ENCODE peak calls at places on chromosomes 7 and 10, in five cellular contexts. One of them, this sample, is unnamed. For H3K36me3, the result is how much of the 10 kb centered on the place peaks cover.

GRCh38 chr7:24871765-24872164 is 108.2 kb downstream of the OSBPL3 start:
- DNase-seq in astrocyte: no peak
- DNase-seq in tibial artery: no peak
- DNase-seq in CD8-positive, alpha-beta T cell: no peak
- DNase-seq in ascending aorta: no peak
- DNase-seq in this sample: no peak

GRCh38 chr10:404341-404740 is 269.1 kb downstream of the ZMYND11 start:
- DNase-seq in astrocyte: peak
- DNase-seq in tibial artery: no peak
- DNase-seq in CD8-positive, alpha-beta T cell: no peak
- DNase-seq in ascending aorta: no peak
- DNase-seq in this sample: peak

GRCh38 chr7:54778696-54779285 is 19.8 kb upstream of the SEC61G start:
- DNase-seq in astrocyte: peak
- DNase-seq in tibial artery: no peak
- DNase-seq in CD8-positive, alpha-beta T cell: no peak
- DNase-seq in ascending aorta: no peak
- DNase-seq in this sample: no peak

GRCh38 chr7:111424768-111425167 is 137.5 kb downstream of the IMMP2L start:
- DNase-seq in astrocyte: peak
- DNase-seq in tibial artery: no peak
- DNase-seq in CD8-positive, alpha-beta T cell: no peak
- DNase-seq in ascending aorta: no peak
- DNase-seq in this sample: no peak

GRCh38 chr10:115856580-115856979 is 416.4 kb downstream of the GFRA1 start:
- DNase-seq in astrocyte: no peak
- DNase-seq in tibial artery: no peak
- DNase-seq in CD8-positive, alpha-beta T cell: no peak
- DNase-seq in ascending aorta: no peak
- DNase-seq in this sample: no peak

GRCh38 chr10:20492447-20492846 is 404.7 kb downstream of the NEBL start:
- DNase-seq in astrocyte: no peak
- DNase-seq in tibial artery: no peak
- DNase-seq in CD8-positive, alpha-beta T cell: no peak
- DNase-seq in ascending aorta: no peak
- DNase-seq in this sample: no peak

GRCh38 chr10:110209399-110209925 is 2.1 kb downstream of the MXI1 start:
- DNase-seq in astrocyte: peak
- DNase-seq in tibial artery: no peak
- DNase-seq in CD8-positive, alpha-beta T cell: no peak
- DNase-seq in ascending aorta: peak
- DNase-seq in this sample: no peak

GRCh38 chr10:69974551-69975155 is 78.0 kb upstream of the MACROH2A2 start:
- DNase-seq in astrocyte: peak
- DNase-seq in tibial artery: no peak
- DNase-seq in CD8-positive, alpha-beta T cell: no peak
- DNase-seq in ascending aorta: no peak
- DNase-seq in this sample: peak

GRCh38 chr10:124640538-124641231 is 103.5 kb downstream of the FAM53B start:
- DNase-seq in astrocyte: no peak
- DNase-seq in tibial artery: no peak
- DNase-seq in CD8-positive, alpha-beta T cell: no peak
- DNase-seq in ascending aorta: no peak
- DNase-seq in this sample: no peak

GRCh38 chr7:140159487-140159886 is 17.3 kb downstream of the KDM7A start:
- DNase-seq in astrocyte: peak
- DNase-seq in tibial artery: no peak
- DNase-seq in CD8-positive, alpha-beta T cell: no peak
- DNase-seq in ascending aorta: no peak
- DNase-seq in this sample: no peak

GRCh38 chr7:44643206-44643605 is 36.8 kb downstream of the OGDH start:
- DNase-seq in astrocyte: no peak
- DNase-seq in tibial artery: no peak
- DNase-seq in CD8-positive, alpha-beta T cell: no peak
- DNase-seq in ascending aorta: no peak
- DNase-seq in this sample: no peak

GRCh38 chr10:110746254-110746826 is 102.2 kb downstream of the RBM20 start:
- DNase-seq in astrocyte: peak
- DNase-seq in tibial artery: peak
- DNase-seq in CD8-positive, alpha-beta T cell: peak
- DNase-seq in ascending aorta: peak
- DNase-seq in this sample: peak

GRCh38 chr7:116148108-116148507 is 62.2 kb upstream of the TES start:
- DNase-seq in astrocyte: no peak
- DNase-seq in tibial artery: no peak
- DNase-seq in CD8-positive, alpha-beta T cell: no peak
- DNase-seq in ascending aorta: no peak
- DNase-seq in this sample: no peak

GRCh38 chr7:517848-518629 is 1.6 kb downstream of the PDGFA start:
- DNase-seq in astrocyte: peak
- DNase-seq in tibial artery: peak
- DNase-seq in CD8-positive, alpha-beta T cell: no peak
- DNase-seq in ascending aorta: peak
- DNase-seq in this sample: no peak

GRCh38 chr7:39272676-39273075 is 293.5 kb upstream of the YAE1 start:
- DNase-seq in astrocyte: no peak
- DNase-seq in tibial artery: no peak
- DNase-seq in CD8-positive, alpha-beta T cell: no peak
- DNase-seq in ascending aorta: no peak
- DNase-seq in this sample: no peak

GRCh38 chr7:17697128-17697881 is 243.0 kb downstream of the SNX13 start:
- DNase-seq in astrocyte: no peak
- DNase-seq in tibial artery: no peak
- DNase-seq in CD8-positive, alpha-beta T cell: no peak
- DNase-seq in ascending aorta: no peak
- DNase-seq in this sample: no peak

GRCh38 chr10:36608866-36609265 is 516.5 kb upstream of the ANKRD30A start:
- DNase-seq in astrocyte: peak
- DNase-seq in tibial artery: no peak
- DNase-seq in CD8-positive, alpha-beta T cell: no peak
- DNase-seq in ascending aorta: no peak
- DNase-seq in this sample: no peak

GRCh38 chr10:125531470-125531869 is 151.5 kb downstream of the TEX36 start:
- DNase-seq in astrocyte: no peak
- DNase-seq in tibial artery: no peak
- DNase-seq in CD8-positive, alpha-beta T cell: no peak
- DNase-seq in ascending aorta: no peak
- DNase-seq in this sample: no peak

GRCh38 chr7:99453105-99453504 is 12.9 kb downstream of the ATP5MF start:
- DNase-seq in astrocyte: no peak
- DNase-seq in tibial artery: no peak
- DNase-seq in CD8-positive, alpha-beta T cell: no peak
- DNase-seq in ascending aorta: no peak
- DNase-seq in this sample: no peak

GRCh38 chr7:105691692-105692564 is 110.6 kb upstream of the EFCAB10 start:
- DNase-seq in astrocyte: peak
- DNase-seq in tibial artery: peak
- DNase-seq in CD8-positive, alpha-beta T cell: peak
- DNase-seq in ascending aorta: peak
- DNase-seq in this sample: peak

GRCh38 chr7:127447326-127447945 is 54.9 kb upstream of the ZNF800 start:
- DNase-seq in astrocyte: peak
- DNase-seq in tibial artery: no peak
- DNase-seq in CD8-positive, alpha-beta T cell: no peak
- DNase-seq in ascending aorta: no peak
- DNase-seq in this sample: no peak

GRCh38 chr7:80593869-80594587 is 44.4 kb upstream of the CD36 start:
- DNase-seq in astrocyte: no peak
- DNase-seq in tibial artery: no peak
- DNase-seq in CD8-positive, alpha-beta T cell: no peak
- DNase-seq in ascending aorta: no peak
- DNase-seq in this sample: no peak

GRCh38 chr10:96238889-96239624 is 32.3 kb downstream of the BLNK start:
- DNase-seq in astrocyte: no peak
- DNase-seq in tibial artery: no peak
- DNase-seq in CD8-positive, alpha-beta T cell: no peak
- DNase-seq in ascending aorta: no peak
- DNase-seq in this sample: no peak

GRCh38 chr10:25522946-25523608 is 348.3 kb downstream of the GPR158 start:
- DNase-seq in astrocyte: peak
- DNase-seq in tibial artery: no peak
- DNase-seq in CD8-positive, alpha-beta T cell: no peak
- DNase-seq in ascending aorta: no peak
- DNase-seq in this sample: no peak

GRCh38 chr10:118870467-118871243 is 115.9 kb upstream of the CACUL1 start:
- DNase-seq in astrocyte: peak
- DNase-seq in tibial artery: no peak
- DNase-seq in CD8-positive, alpha-beta T cell: no peak
- DNase-seq in ascending aorta: no peak
- DNase-seq in this sample: peak

GRCh38 chr7:74199551-74200355 is 10.1 kb upstream of the LAT2 start:
- DNase-seq in astrocyte: peak
- DNase-seq in tibial artery: no peak
- DNase-seq in CD8-positive, alpha-beta T cell: no peak
- DNase-seq in ascending aorta: no peak
- DNase-seq in this sample: no peak

GRCh38 chr10:69348824-69349541 is 67.7 kb downstream of the TACR2 start:
- DNase-seq in astrocyte: peak
- DNase-seq in tibial artery: peak
- DNase-seq in CD8-positive, alpha-beta T cell: no peak
- DNase-seq in ascending aorta: peak
- DNase-seq in this sample: peak

GRCh38 chr7:117269417-117269816 is 53.4 kb downstream of the WNT2 start:
- DNase-seq in astrocyte: peak
- DNase-seq in tibial artery: no peak
- DNase-seq in CD8-positive, alpha-beta T cell: no peak
- DNase-seq in ascending aorta: no peak
- DNase-seq in this sample: peak

GRCh38 chr7:17608114-17608833 is 309.8 kb downstream of the AHR start:
- DNase-seq in astrocyte: peak
- DNase-seq in tibial artery: no peak
- DNase-seq in CD8-positive, alpha-beta T cell: no peak
- DNase-seq in ascending aorta: no peak
- DNase-seq in this sample: peak

GRCh38 chr7:128100225-128100948 is 69.2 kb upstream of the LRRC4 start:
- DNase-seq in astrocyte: no peak
- DNase-seq in tibial artery: no peak
- DNase-seq in CD8-positive, alpha-beta T cell: no peak
- DNase-seq in ascending aorta: no peak
- DNase-seq in this sample: no peak

GRCh38 chr7:44764081-44764480 is 15.4 kb downstream of the ZMIZ2 start:
- DNase-seq in astrocyte: no peak
- DNase-seq in tibial artery: no peak
- DNase-seq in CD8-positive, alpha-beta T cell: no peak
- DNase-seq in ascending aorta: no peak
- DNase-seq in this sample: no peak

GRCh38 chr7:122412886-122413285 is 108.3 kb upstream of the FEZF1 start:
- DNase-seq in astrocyte: peak
- DNase-seq in tibial artery: no peak
- DNase-seq in CD8-positive, alpha-beta T cell: no peak
- DNase-seq in ascending aorta: no peak
- DNase-seq in this sample: no peak

GRCh38 chr7:80277434-80278427 is 143.1 kb downstream of the GNAI1 start:
- DNase-seq in astrocyte: peak
- DNase-seq in tibial artery: no peak
- DNase-seq in CD8-positive, alpha-beta T cell: no peak
- DNase-seq in ascending aorta: no peak
- DNase-seq in this sample: peak

GRCh38 chr7:4774804-4775280 is 581 bp upstream of the AP5Z1 start:
- DNase-seq in astrocyte: peak
- DNase-seq in tibial artery: no peak
- DNase-seq in CD8-positive, alpha-beta T cell: no peak
- DNase-seq in ascending aorta: no peak
- DNase-seq in this sample: peak

GRCh38 chr10:128035557-128035973 is 90.7 kb downstream of the MKI67 start:
- DNase-seq in astrocyte: no peak
- DNase-seq in tibial artery: no peak
- DNase-seq in CD8-positive, alpha-beta T cell: peak
- DNase-seq in ascending aorta: peak
- DNase-seq in this sample: no peak

GRCh38 chr7:129535896-129536295 is 33.6 kb downstream of the SMKR1 start:
- DNase-seq in astrocyte: no peak
- DNase-seq in tibial artery: no peak
- DNase-seq in CD8-positive, alpha-beta T cell: no peak
- DNase-seq in ascending aorta: no peak
- DNase-seq in this sample: no peak

GRCh38 chr10:109984013-109984412 is 23.8 kb upstream of the ADD3 start:
- DNase-seq in astrocyte: no peak
- DNase-seq in tibial artery: no peak
- DNase-seq in CD8-positive, alpha-beta T cell: no peak
- DNase-seq in ascending aorta: no peak
- DNase-seq in this sample: no peak

GRCh38 chr7:156816943-156817572 is 75.9 kb downstream of the LMBR1 start:
- DNase-seq in astrocyte: no peak
- DNase-seq in tibial artery: no peak
- DNase-seq in CD8-positive, alpha-beta T cell: no peak
- DNase-seq in ascending aorta: no peak
- DNase-seq in this sample: no peak
- TF ChIP-seq CTCF in astrocyte: peak
- TF ChIP-seq CTCF in tibial artery: peak
- TF ChIP-seq CTCF in CD8-positive, alpha-beta T cell: peak
- TF ChIP-seq CTCF in ascending aorta: no peak
- TF ChIP-seq CTCF in this sample: peak

GRCh38 chr7:97006146-97006950 is 995 bp downstream of the DLX6 start:
- DNase-seq in astrocyte: peak
- DNase-seq in tibial artery: no peak
- DNase-seq in CD8-positive, alpha-beta T cell: no peak
- DNase-seq in ascending aorta: no peak
- DNase-seq in this sample: no peak
- H3K4me3 ChIP-seq in astrocyte: no peak
- H3K4me3 ChIP-seq in tibial artery: peak
- H3K4me3 ChIP-seq in CD8-positive, alpha-beta T cell: no peak
- H3K4me3 ChIP-seq in ascending aorta: peak
- H3K4me3 ChIP-seq in this sample: peak

DNA sequence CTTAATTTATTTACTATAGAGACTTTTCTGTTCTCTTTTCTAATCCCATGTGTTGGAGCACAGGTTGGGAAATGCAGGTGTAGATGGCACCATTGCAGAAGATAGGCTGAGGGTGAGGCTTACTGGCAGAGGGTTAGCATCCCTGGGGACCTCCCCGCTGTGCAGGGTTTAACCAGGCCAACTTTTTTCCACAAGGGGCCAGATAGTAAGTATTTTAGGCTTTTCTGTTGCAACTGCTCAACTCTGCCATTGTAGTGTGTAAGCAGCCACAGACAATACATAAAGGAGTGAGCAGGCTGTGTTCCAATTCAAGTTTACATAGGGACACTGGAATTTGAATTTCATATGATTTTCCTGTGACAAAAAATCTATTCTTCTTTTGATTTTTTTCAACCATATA is 34.6 kb upstream of the AOAH start:
- DNase-seq in astrocyte: no peak
- DNase-seq in tibial artery: no peak
- DNase-seq in CD8-positive, alpha-beta T cell: no peak
- DNase-seq in ascending aorta: no peak
- DNase-seq in this sample: no peak
- H3K36me3 ChIP-seq in astrocyte: under half
- H3K36me3 ChIP-seq in tibial artery: under half
- H3K36me3 ChIP-seq in CD8-positive, alpha-beta T cell: under half
- H3K36me3 ChIP-seq in ascending aorta: under half
- H3K36me3 ChIP-seq in this sample: under half

GRCh38 chr7:102288285-102288930 is 1.7 kb downstream of the SH2B2 start:
- DNase-seq in astrocyte: no peak
- DNase-seq in tibial artery: no peak
- DNase-seq in CD8-positive, alpha-beta T cell: no peak
- DNase-seq in ascending aorta: no peak
- DNase-seq in this sample: no peak
- TF ChIP-seq CTCF in astrocyte: peak
- TF ChIP-seq CTCF in tibial artery: no peak
- TF ChIP-seq CTCF in CD8-positive, alpha-beta T cell: no peak
- TF ChIP-seq CTCF in ascending aorta: no peak
- TF ChIP-seq CTCF in this sample: no peak

GRCh38 chr10:79135790-79136189 is 67.0 kb downstream of the ZMIZ1 start:
- DNase-seq in astrocyte: no peak
- DNase-seq in tibial artery: no peak
- DNase-seq in CD8-positive, alpha-beta T cell: no peak
- DNase-seq in ascending aorta: no peak
- DNase-seq in this sample: no peak
- H3K4me3 ChIP-seq in astrocyte: no peak
- H3K4me3 ChIP-seq in tibial artery: no peak
- H3K4me3 ChIP-seq in CD8-positive, alpha-beta T cell: no peak
- H3K4me3 ChIP-seq in ascending aorta: no peak
- H3K4me3 ChIP-seq in this sample: no peak